ENCODE peak calls at places on chromosomes 7 and 10, in five cellular contexts. A is NB4, N is Calu3, H is heart right ventricle, R is cardiac muscle cell. D is an unnamed sample.

GRCh38 chr10:78165617-78166016 is 132.0 kb downstream of the RPS24 start:
- DNase-seq in R (no peak), N (no peak), H (no peak), A (no peak), D (no peak)

GRCh38 chr10:89470628-89471027 is 56.3 kb downstream of the IFIT5 start:
- DNase-seq in H (no peak), A (no peak), R (no peak), N (no peak), D (no peak)

GRCh38 chr7:2037805-2038635 is 194.7 kb downstream of the MAD1L1 start:
- DNase-seq in R (peak; percentile 85), H (peak; percentile 50), A (no peak), N (no peak), D (no peak)

GRCh38 chr7:102943425-102944169 is 30.8 kb downstream of the LRRC17 start:
- DNase-seq in N (no peak), H (no peak), R (no peak), A (no peak), D (no peak)

GRCh38 chr10:100625821-100626220 is 90.1 kb downstream of the HIF1AN start:
- DNase-seq in R (no peak), A (no peak), H (no peak), N (no peak), D (no peak)

GRCh38 chr10:75400769-75401568 is 595 bp downstream of the ZNF503 start:
- DNase-seq in R (peak; percentile 82), A (peak; percentile 81), N (peak; percentile 70), H (peak; percentile 67), D (peak; percentile 56)

GRCh38 chr7:5625938-5626337 is 155.5 kb downstream of the RNF216 start:
- DNase-seq in H (no peak), A (peak; percentile 27), R (peak; percentile 72), N (no peak), D (no peak)

GRCh38 chr10:77844177-77844576 is 82.4 kb downstream of the DLG5 start:
- DNase-seq in N (no peak), H (no peak), A (no peak), R (no peak), D (no peak)

GRCh38 chr10:122323188-122323587 is 51.3 kb upstream of the PLEKHA1 start:
- DNase-seq in A (no peak), R (no peak), N (no peak), H (no peak), D (no peak)

GRCh38 chr10:93417264-93417663 is 64.9 kb downstream of the MYOF start:
- DNase-seq in H (peak; percentile 51), R (no peak), A (no peak), N (no peak), D (no peak)

GRCh38 chr10:102001435-102002068 is 54.4 kb downstream of the ARMH3 start:
- DNase-seq in A (no peak), N (no peak), R (no peak), H (no peak), D (no peak)

GRCh38 chr10:88657901-88658300 is 6.3 kb upstream of the LIPF start:
- DNase-seq in R (no peak), N (no peak), A (no peak), H (no peak), D (no peak)

GRCh38 chr7:143896667-143897066 is 5.3 kb downstream of the TCAF1 start:
- DNase-seq in H (no peak), N (no peak), R (no peak), A (no peak), D (no peak)

GRCh38 chr7:143898810-143899209 is 3.2 kb downstream of the TCAF1 start:
- DNase-seq in N (no peak), R (no peak), A (no peak), H (no peak), D (no peak)

GRCh38 chr7:143900230-143900766 is 1.7 kb downstream of the TCAF1 start:
- DNase-seq in N (no peak), A (peak; percentile 25), R (no peak), H (no peak), D (no peak)

GRCh38 chr7:143901710-143902587 is at the start of gene TCAF1:
- DNase-seq in H (peak; percentile 96), R (peak; percentile 98), N (peak; percentile 93), A (peak; percentile 96), D (peak; percentile 95)

DNA sequence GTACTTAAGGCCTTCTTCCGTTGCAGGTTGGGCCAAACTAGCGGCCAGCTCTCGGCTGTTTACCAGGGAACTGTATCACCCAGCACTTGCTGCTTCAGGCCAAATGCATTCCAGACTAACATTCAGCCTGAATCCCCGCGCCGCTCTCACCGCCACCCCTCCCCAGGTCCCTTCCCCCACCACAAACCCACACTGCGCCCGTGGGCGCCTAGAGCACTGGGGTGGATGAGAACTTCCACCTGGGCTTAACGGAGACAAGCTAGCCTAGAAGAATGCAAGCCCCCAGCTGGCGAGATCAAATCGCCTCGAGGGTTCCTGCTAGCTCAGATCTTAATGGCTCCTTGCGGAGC is 641 bp downstream of the TCAF1 start:
- DNase-seq in H (peak; percentile 39), A (no peak), N (no peak), R (peak; percentile 71), D (peak; percentile 52)
- TF ChIP-seq CTCF in H (no peak), A (no peak), N (no peak), R (no peak), D (no peak)

DNA sequence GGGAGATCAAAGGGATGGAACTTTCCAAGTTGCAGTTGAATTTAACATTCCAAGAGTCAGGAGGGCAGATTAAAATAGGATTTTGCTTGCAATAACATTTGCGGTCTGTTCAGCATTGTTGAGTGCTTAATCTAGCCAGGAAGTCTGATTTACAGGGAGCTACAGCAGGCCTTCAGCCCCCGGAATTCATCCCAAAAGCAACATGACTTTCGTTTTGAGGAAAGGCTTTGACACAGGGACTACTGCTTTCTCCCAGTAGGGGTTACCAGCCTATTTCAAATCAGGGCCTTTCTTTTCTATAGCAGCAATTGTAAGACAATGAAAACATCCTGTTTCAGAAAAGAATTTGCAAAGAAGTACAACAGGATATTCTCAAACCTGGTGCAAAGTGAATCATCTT is 279.7 kb upstream of the PITRM1 start:
- DNase-seq in H (no peak), N (no peak), A (no peak), R (peak; percentile 96), D (no peak)
- TF ChIP-seq CTCF in H (peak; percentile 48), N (no peak), A (no peak), R (peak; percentile 69), D (peak; percentile 40)

GRCh38 chr7:65749039-65749438 is 123.8 kb upstream of the VKORC1L1 start:
- DNase-seq in A (no peak), H (no peak), N (no peak), R (no peak), D (no peak)

GRCh38 chr7:65749518-65749917 is 123.4 kb upstream of the VKORC1L1 start:
- DNase-seq in H (no peak), A (peak; percentile 33), R (no peak), N (no peak), D (no peak)

GRCh38 chr7:65746398-65746669 is 126.5 kb upstream of the VKORC1L1 start:
- DNase-seq in H (no peak), A (no peak), N (no peak), R (peak; percentile 21), D (no peak)

DNA sequence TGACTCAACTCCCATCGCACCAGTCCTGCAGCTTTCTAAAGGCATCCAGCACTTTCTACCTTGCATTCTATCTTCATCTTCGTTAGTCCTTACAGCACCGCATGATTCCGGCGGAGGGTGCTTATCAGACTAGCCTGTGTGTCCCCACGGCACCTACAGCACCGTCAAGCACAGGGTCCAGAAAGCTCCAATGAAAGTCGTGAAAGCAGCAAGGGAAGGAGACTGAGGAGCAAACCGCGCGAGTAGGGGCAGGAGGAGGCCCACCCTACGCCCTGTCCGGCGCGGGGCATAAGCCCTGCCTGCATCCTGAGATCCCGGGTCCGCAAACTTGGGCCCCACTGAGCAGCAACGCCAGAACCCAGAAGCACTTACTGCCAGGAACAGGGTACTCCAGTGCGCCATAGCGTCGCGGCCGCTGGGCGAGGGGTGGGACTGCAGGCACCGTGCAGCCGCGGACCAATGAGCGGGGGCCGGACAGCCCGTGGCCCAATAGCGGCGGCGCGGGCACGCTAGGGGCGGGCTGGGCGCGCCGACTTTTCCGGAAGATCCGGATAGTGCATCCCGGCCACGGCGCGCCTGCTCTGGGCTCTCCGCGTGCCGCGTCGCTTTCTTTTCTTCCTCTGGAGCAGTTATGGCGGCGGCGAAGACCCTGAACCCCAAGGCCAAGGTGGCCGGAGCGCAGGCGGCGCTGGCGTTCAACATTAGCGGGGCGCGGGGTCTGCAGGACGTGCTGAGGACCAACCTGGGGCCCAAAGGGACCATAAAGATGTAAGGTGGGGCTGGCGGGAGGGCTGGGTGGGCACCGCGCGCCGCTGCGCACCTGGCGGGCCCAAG is 122.1 kb upstream of the VKORC1L1 start:
- DNase-seq in A (peak; percentile 98), H (peak; percentile 92), N (peak; percentile 86), R (peak; percentile 91), D (peak; percentile 85)
- TF ChIP-seq CTCF in A (no peak), H (no peak), N (no peak), R (no peak), D (no peak)

GRCh38 chr7:41691286-41691966 is 11.5 kb downstream of the INHBA start:
- DNase-seq in N (no peak), H (no peak), A (no peak), R (no peak), D (no peak)

GRCh38 chr7:41696323-41696916 is 6.5 kb downstream of the INHBA start:
- DNase-seq in N (peak; percentile 86), R (peak; percentile 90), H (peak; percentile 72), A (peak; percentile 71), D (no peak)

GRCh38 chr7:41694490-41694889 is 8.4 kb downstream of the INHBA start:
- DNase-seq in H (no peak), R (no peak), A (no peak), N (no peak), D (no peak)

GRCh38 chr7:41695661-41696322 is 7.1 kb downstream of the INHBA start:
- DNase-seq in H (no peak), A (no peak), R (peak; percentile 86), N (no peak), D (no peak)

DNA sequence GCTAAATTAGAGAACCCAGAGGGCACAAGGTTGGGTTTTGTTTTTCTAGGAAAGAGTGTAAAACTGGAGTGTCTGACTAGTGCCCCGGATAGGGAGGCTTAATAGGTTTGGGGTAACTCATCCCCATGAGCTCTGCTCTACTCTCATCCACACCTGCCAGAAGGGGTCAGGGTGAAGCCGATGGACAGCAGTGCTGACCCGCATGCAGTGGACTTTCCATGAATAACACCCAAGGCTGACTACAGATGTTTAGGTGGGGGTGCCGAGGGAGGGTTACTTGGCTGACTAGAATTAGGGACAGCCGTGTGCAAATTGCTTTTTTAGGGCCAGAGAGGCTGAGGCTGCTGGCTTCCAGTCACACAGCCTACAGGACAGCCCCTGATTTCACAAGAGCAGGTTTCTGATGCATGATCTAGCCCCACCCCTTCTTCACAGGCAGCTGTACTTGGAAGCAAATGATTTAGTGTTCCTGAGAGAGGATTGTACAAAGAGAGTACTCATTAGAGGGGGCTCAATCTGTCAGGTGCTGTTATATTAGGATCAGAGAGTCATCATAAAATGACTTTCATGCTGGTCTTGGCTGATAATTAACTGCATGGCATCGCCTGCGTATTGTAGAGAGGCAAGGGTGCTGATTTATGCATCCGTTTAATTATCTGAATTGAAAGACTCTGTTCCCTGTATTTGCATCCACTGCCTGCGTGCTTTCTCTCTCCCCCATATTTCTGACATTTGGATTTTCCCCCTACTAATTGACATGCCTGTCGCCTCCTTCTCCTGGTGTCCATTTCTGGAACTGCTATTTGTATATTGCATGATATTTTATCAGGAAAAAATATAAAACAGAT is 9.5 kb downstream of the INHBA start:
- DNase-seq in H (no peak), R (peak; percentile 74), N (no peak), A (peak; percentile 42), D (no peak)
- TF ChIP-seq CTCF in H (no peak), R (peak; percentile 47), N (peak; percentile 64), A (no peak), D (no peak)

GRCh38 chr7:78443811-78444210 is 645.2 kb downstream of the PHTF2 start:
- DNase-seq in H (no peak), A (no peak), R (no peak), N (no peak), D (no peak)
- TF ChIP-seq CTCF in H (no peak), A (no peak), R (no peak), N (no peak), D (no peak)

GRCh38 chr10:73857446-73857845 is 16.9 kb downstream of the CAMK2G start:
- DNase-seq in A (no peak), N (no peak), H (no peak), R (no peak), D (no peak)
- TF ChIP-seq CTCF in A (no peak), N (no peak), H (no peak), R (no peak), D (no peak)